ENCODE peak calls at places on chromosomes 16 and 17, in ten cellular contexts. A is DND-41, E is mammary epithelial cell, U is H1, M is neuronal stem cell, T is GM23248, Q is IMR-90, C is neural progenitor cell, W is GM12878, Z is astrocyte. R is an unnamed sample.

GRCh38 chr16:57185446-57185944 is 344 bp downstream of the PSME3IP1 start:
- DNase-seq in E (peak), M (no peak), T (peak), U (no peak), W (no peak), Q (peak), A (no peak), Z (peak), C (peak), R (peak)

GRCh38 chr16:5077304-5077703 is 5.7 kb downstream of the ALG1 start:
- DNase-seq in C (no peak), A (no peak), Z (no peak), M (no peak), T (no peak), Q (no peak), U (no peak), W (no peak), E (no peak), R (no peak)

GRCh38 chr17:61986898-61987297 is 59.1 kb upstream of the INTS2 start:
- DNase-seq in A (no peak), Z (no peak), T (no peak), E (no peak), C (no peak), U (no peak), Q (no peak), M (no peak), W (no peak), R (no peak)

GRCh38 chr17:43014020-43014615 is 7.5 kb downstream of the IFI35 start:
- DNase-seq in T (no peak), M (no peak), W (no peak), Z (no peak), A (no peak), Q (no peak), E (no peak), U (no peak), C (no peak), R (no peak)

GRCh38 chr17:2837147-2837561 is 40.9 kb downstream of the RAP1GAP2 start:
- DNase-seq in M (no peak), A (peak), U (no peak), E (no peak), W (no peak), Q (no peak), Z (no peak), T (no peak), C (no peak), R (no peak)

GRCh38 chr17:2949469-2950044 is 113.8 kb downstream of the OR1D5 start:
- DNase-seq in Q (peak), T (peak), U (no peak), Z (peak), E (peak), W (no peak), M (no peak), C (no peak), A (no peak), R (peak)

GRCh38 chr16:75192606-75193264 is 14.2 kb downstream of the CTRB2 start:
- DNase-seq in E (no peak), T (no peak), C (no peak), U (no peak), W (no peak), A (no peak), Q (no peak), M (no peak), Z (no peak), R (no peak)

GRCh38 chr16:85560932-85561247 is 52.2 kb upstream of the GSE1 start:
- DNase-seq in C (no peak), A (no peak), W (no peak), T (no peak), E (no peak), Z (no peak), M (no peak), U (no peak), Q (no peak), R (no peak)

GRCh38 chr16:72958522-72959076 is 89.3 kb downstream of the ZFHX3 start:
- DNase-seq in M (no peak), Z (no peak), U (no peak), E (no peak), W (no peak), A (no peak), T (no peak), Q (no peak), C (no peak), R (no peak)

GRCh38 chr16:57134982-57135381 is 42.6 kb downstream of the CPNE2 start:
- DNase-seq in E (no peak), A (no peak), C (no peak), W (no peak), Q (no peak), Z (no peak), T (no peak), U (no peak), M (no peak), R (no peak)

GRCh38 chr16:85699628-85700027 is 10.9 kb upstream of the GINS2 start:
- DNase-seq in M (no peak), W (no peak), T (peak), E (no peak), C (no peak), U (no peak), Q (peak), Z (peak), A (no peak), R (peak)

GRCh38 chr16:4059969-4060368 is 56.3 kb downstream of the ADCY9 start:
- DNase-seq in W (no peak), E (no peak), Z (no peak), A (no peak), T (no peak), C (no peak), U (no peak), Q (no peak), M (no peak), R (no peak)

GRCh38 chr16:79047337-79047736 is 553.2 kb downstream of the MAF start:
- DNase-seq in T (no peak), M (no peak), U (no peak), C (no peak), A (peak), Z (no peak), Q (no peak), E (no peak), W (no peak), R (no peak)

GRCh38 chr16:62225675-62226074 is 189.4 kb upstream of the CDH8 start:
- DNase-seq in Q (no peak), C (peak), E (peak), M (peak), Z (peak), U (peak), W (peak), T (peak), A (peak), R (no peak)

GRCh38 chr17:69581061-69581955 is 166.8 kb downstream of the MAP2K6 start:
- DNase-seq in Q (peak), A (peak), E (no peak), T (no peak), Z (peak), U (no peak), M (no peak), C (no peak), W (peak), R (peak)

GRCh38 chr16:57708168-57708567 is 13.6 kb downstream of the DRC7 start:
- DNase-seq in Q (peak), M (no peak), C (no peak), W (no peak), A (no peak), U (no peak), Z (no peak), T (no peak), E (no peak), R (no peak)

GRCh38 chr17:57338257-57338919 is 82.1 kb downstream of the MSI2 start:
- DNase-seq in M (no peak), E (no peak), Q (no peak), A (peak), T (no peak), C (peak), U (no peak), W (peak), Z (no peak), R (no peak)

GRCh38 chr17:45270828-45271418 is 9.0 kb upstream of the SPATA32 start:
- DNase-seq in U (peak), W (no peak), C (peak), Z (no peak), T (peak), Q (no peak), E (no peak), A (peak), M (peak), R (no peak)
- H3K4me2 ChIP-seq in U (no peak), W (no peak), C (no peak), Z (no peak), T (no peak), Q (no peak), E (no peak), A (no peak), M (no peak), R (no peak)

GRCh38 chr16:26263406-26263805 is 571.6 kb downstream of the HS3ST4 start:
- DNase-seq in U (no peak), T (no peak), W (no peak), A (peak), Z (no peak), Q (no peak), E (no peak), M (no peak), C (no peak), R (no peak)

GRCh38 chr16:26261621-26262020 is 569.9 kb downstream of the HS3ST4 start:
- DNase-seq in T (no peak), Q (no peak), U (no peak), E (no peak), Z (no peak), C (no peak), A (no peak), M (no peak), W (no peak), R (no peak)
- H3K9ac ChIP-seq in T (no peak), Q (no peak), U (no peak), E (no peak), Z (no peak), C (no peak), A (no peak), M (no peak), W (no peak), R (no peak)

DNA sequence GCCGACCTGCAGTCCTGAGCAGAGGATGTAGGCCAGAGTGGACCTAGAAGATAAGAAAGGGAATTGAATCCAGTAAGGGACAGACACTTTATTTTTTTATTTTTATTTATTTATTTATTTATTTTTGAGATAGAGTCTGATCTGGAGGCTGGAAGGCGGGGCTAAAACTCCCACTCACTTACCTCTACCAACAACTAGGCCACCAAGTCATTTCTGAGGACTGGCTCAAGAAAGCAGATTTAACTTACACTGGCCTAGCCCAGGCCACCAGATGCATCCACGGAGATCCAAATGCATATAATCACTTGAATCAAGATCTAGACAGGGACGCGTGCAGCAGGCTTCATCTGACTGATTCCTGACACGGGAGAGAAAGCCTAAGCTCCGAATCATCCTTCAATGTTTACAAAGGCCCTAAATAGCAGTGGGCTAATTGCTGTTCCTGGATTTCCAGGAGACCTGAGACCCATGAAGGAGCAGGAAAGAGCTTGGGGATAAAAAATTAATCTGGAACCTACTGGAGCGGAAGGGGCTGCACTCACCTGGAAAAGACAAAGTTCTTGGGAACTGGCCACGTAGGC is 1.1 kb upstream of the ALOX12 start:
- DNase-seq in C (no peak), U (no peak), Q (peak), Z (no peak), E (no peak), W (no peak), M (no peak), T (peak), A (no peak), R (peak)
- H3K4me3 ChIP-seq in C (no peak), U (peak), Q (no peak), Z (no peak), E (peak), W (no peak), M (no peak), T (no peak), A (no peak), R (no peak)

GRCh38 chr16:19066988-19067348 is 446 bp upstream of the COQ7 start:
- DNase-seq in M (no peak), T (no peak), C (no peak), Q (no peak), U (no peak), Z (no peak), A (no peak), W (no peak), E (no peak), R (no peak)
- H3K4me2 ChIP-seq in M (peak), T (peak), C (peak), Q (peak), U (no peak), Z (peak), A (peak), W (peak), E (peak), R (no peak)

DNA sequence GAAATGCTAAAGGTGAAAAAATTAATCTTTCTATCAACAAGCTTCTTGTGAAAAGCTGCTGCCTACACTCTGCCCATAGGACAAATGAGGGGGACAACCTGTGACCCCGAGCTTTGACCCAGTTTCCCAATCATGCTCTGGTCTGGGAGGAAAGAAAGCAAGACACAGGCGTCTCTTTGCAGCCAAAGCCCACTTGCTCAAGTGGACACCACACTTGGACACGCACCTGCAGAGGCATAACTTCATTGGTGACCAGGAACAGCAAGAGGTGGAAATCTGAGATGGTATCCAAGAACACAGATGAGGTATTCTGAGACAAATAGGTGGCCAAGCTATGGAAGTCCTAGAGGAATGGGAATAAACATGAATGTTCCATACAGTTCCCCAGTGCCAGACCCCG is 15.0 kb upstream of the FAAP100 start:
- DNase-seq in U (no peak), Z (no peak), C (no peak), A (no peak), T (no peak), W (no peak), Q (no peak), M (no peak), E (no peak), R (no peak)
- H3K9ac ChIP-seq in U (no peak), Z (peak), C (no peak), A (no peak), T (peak), W (no peak), Q (peak), M (no peak), E (no peak), R (no peak)

GRCh38 chr17:6914711-6915110 is 81.1 kb upstream of the ALOX12 start:
- DNase-seq in Z (peak), C (no peak), Q (peak), E (no peak), W (no peak), U (no peak), M (no peak), T (peak), A (peak), R (no peak)
- H3K4me3 ChIP-seq in Z (no peak), C (no peak), Q (no peak), E (no peak), W (no peak), U (no peak), M (no peak), T (no peak), A (no peak), R (no peak)

DNA sequence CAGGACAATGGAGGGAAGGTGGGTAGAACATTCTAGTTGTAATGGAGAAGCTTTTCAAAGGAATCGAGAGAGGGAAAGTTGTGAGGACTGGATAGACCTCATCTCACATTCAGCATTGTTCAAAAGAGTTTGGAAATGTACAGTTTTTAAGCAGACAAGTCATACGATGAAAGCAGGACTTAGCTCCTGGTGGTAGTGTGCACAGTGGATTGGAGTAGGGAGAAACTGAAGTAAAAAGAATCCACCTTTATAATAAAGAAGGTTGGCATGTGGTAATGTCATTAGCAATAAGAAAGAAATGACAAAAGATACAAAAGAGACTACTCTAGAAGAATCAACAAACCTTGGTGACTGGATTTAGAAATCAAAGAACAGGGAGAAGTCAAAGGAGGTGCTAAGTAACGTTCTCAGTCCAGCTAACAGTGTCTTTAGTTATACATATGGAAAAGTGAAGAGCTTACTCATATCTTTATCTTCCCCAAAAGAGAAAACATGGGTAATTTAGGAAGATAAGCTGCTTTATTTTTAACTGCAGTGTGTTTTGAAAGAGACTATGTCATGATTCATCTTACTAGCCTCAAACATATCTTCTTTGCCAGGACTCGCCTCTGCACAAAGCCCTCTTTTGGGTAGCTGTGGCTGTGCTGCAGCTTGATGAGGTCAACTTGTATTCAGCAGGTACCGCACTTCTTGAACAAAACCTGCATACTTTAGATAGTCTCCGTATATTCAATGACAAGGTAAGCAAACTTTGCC is 18.7 kb upstream of the EVI2A start:
- DNase-seq in Q (peak), C (no peak), T (peak), M (no peak), A (no peak), Z (peak), E (peak), W (no peak), U (no peak), R (peak)
- H3K4me2 ChIP-seq in Q (peak), C (no peak), T (peak), M (no peak), A (no peak), Z (peak), E (peak), W (no peak), U (no peak), R (peak)

DNA sequence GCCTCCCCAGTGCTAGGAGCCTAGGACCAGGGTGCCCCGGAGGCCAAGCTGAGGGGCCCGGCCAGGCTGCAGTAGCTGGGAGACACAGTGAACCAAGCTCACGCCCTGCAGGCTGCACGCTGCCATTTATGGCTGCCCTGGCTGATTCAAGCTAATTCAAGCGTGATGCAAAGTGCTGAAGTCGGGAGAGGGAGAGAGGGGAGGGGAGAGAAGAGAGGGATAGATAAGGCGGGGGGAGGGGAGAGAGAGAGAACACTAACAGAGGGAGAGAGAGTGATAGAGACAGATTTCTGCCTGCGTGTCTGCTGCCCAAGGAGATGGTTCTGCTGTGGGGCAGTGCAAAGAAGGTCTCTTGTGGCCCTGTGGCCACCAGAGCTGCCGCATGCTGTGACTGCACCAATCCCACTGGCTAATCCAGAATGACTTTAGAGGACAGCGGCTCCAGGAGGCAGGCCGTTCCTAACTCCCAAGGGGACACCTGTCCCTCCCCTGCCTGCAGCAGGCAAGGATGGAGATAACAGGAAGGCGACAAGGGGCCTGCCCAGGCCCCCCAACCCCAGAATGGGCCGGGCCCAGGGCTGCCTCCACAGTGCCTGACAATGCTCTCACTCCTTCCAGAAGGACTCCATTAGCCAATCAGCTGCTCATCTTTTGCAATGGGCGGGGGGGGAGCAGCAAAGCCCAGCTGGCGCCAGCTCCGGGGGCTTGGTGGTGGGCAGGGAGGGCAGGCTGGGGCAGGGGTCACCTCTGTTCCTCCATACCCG is 12.9 kb downstream of the MXRA7 start:
- DNase-seq in A (no peak), W (no peak), E (no peak), Z (peak), C (peak), Q (peak), M (peak), U (no peak), T (peak), R (peak)
- H3K9ac ChIP-seq in A (no peak), W (no peak), E (no peak), Z (peak), C (no peak), Q (peak), M (peak), U (no peak), T (peak), R (no peak)

DNA sequence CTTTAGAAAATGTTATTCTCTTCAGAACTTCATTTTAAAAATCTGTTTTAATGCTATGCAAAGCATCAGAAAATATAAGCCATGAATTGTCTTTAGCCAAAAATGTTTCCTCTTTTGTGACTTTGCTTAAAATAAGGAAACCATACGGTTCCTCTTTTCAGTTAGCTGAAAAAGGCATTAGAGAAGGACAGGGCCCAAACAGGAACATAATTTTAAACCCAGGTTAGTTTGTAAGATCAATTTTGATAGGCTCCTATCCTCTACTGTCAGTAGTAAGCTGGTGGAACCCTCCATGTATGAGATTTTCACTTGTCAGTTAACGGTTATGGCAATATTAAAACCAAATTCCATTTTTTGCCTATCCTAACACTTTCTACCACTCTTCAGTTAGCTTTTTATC is 4.3 kb downstream of the EVI2B start:
- DNase-seq in M (no peak), W (peak), A (no peak), E (no peak), T (no peak), U (no peak), Q (no peak), Z (no peak), C (no peak), R (no peak)
- H3K4me3 ChIP-seq in M (no peak), W (peak), A (peak), E (no peak), T (no peak), U (no peak), Q (no peak), Z (no peak), C (no peak), R (no peak)

GRCh38 chr16:50305441-50306061 is 39.2 kb downstream of the ADCY7 start:
- DNase-seq in W (no peak), C (no peak), E (no peak), T (no peak), Z (no peak), U (no peak), M (no peak), Q (no peak), A (no peak), R (no peak)
- H3K4me2 ChIP-seq in W (no peak), C (no peak), E (no peak), T (no peak), Z (no peak), U (no peak), M (no peak), Q (no peak), A (no peak), R (no peak)

R was measured in fibroblast of lung.